ENCODE peak calls at places on chromosome 9, in nine cellular contexts. E is foreskin fibroblast, W is esophagus squamous epithelium, N is astrocyte of the cerebellum, V is psoas muscle, T is BJ, J is PC-3, F is NT2/D1, H is bronchial epithelial cell. G is an unnamed sample.

GRCh38 chr9:96651626-96652025 is 3.5 kb downstream of the PRXL2C start:
- DNase-seq in E (peak; percentile 54), W (no peak), N (peak; percentile 5), V (no peak), T (no peak), J (peak; percentile 61), F (no peak), H (peak; percentile 49), G (no peak)

GRCh38 chr9:70411930-70412677 is 2.4 kb downstream of the KLF9 start:
- DNase-seq in E (peak; percentile 95), W (peak; percentile 6), N (no peak), V (peak; percentile 92), T (no peak), J (no peak), F (no peak), H (peak; percentile 79), G (no peak)

GRCh38 chr9:107733530-107733907 is 243.9 kb upstream of the KLF4 start:
- DNase-seq in E (peak; percentile 82), W (no peak), N (no peak), V (peak; percentile 84), T (no peak), J (no peak), F (no peak), H (no peak), G (no peak)

GRCh38 chr9:93308676-93309075 is 124.7 kb downstream of the WNK2 start:
- DNase-seq in E (no peak), W (no peak), N (no peak), V (no peak), T (no peak), J (no peak), F (no peak), H (no peak), G (no peak)

GRCh38 chr9:109950710-109951443 is 170.9 kb downstream of the PALM2AKAP2 start:
- DNase-seq in E (no peak), W (no peak), N (no peak), V (no peak), T (no peak), J (no peak), F (no peak), H (no peak), G (no peak)

GRCh38 chr9:131289301-131290038 is at the start of gene PLPP7:
- DNase-seq in E (peak; percentile 83), W (no peak), N (peak; percentile 11), V (peak; percentile 96), T (no peak), J (no peak), F (peak; percentile 46), H (no peak), G (no peak)

GRCh38 chr9:114895605-114896004 is 34.8 kb downstream of the TNFSF8 start:
- DNase-seq in E (peak; percentile 76), W (no peak), N (no peak), V (no peak), T (no peak), J (no peak), F (no peak), H (no peak), G (no peak)

GRCh38 chr9:135069556-135070197 is 17.8 kb upstream of the OLFM1 start:
- DNase-seq in E (no peak), W (no peak), N (no peak), V (no peak), T (no peak), J (no peak), F (no peak), H (no peak), G (no peak)

GRCh38 chr9:91386765-91387164 is 25.0 kb upstream of the AUH start:
- DNase-seq in E (no peak), W (no peak), N (no peak), V (no peak), T (no peak), J (no peak), F (no peak), H (no peak), G (no peak)

GRCh38 chr9:92035146-92035545 is 80.1 kb downstream of the SPTLC1 start:
- DNase-seq in E (peak; percentile 72), W (no peak), N (no peak), V (no peak), T (no peak), J (no peak), F (no peak), H (no peak), G (no peak)

GRCh38 chr9:77726289-77726688 is 78.2 kb upstream of the GNA14 start:
- DNase-seq in E (no peak), W (no peak), N (no peak), V (no peak), T (no peak), J (no peak), F (no peak), H (no peak), G (no peak)

GRCh38 chr9:78539904-78540303 is 243.0 kb downstream of the PSAT1 start:
- DNase-seq in E (peak; percentile 84), W (no peak), N (peak; percentile 74), V (peak; percentile 85), T (peak; percentile 73), J (peak; percentile 91), F (no peak), H (no peak), G (peak; percentile 83)

GRCh38 chr9:113250807-113251206 is 24.6 kb downstream of the CDC26 start:
- DNase-seq in E (no peak), W (no peak), N (no peak), V (no peak), T (no peak), J (no peak), F (no peak), H (no peak), G (no peak)

DNA sequence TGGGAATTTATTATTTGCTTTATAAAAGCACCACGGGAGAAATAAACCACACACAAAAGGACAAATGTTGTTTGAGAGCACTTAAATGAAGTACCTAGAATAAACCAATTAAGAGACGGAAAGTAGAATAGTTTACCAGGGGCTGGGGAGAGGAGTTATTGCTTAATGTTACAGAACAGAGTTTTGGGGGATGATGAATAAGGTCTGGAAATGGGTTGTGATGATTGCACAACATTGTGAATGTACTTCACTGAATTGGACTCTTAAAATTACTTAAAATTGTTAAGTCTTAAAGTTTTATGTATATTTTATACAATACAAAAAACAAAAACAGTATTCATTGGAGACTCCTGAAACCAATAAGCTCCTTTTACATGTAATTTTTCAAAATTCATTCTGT is 1.5 kb downstream of the ZBTB43 start:
- DNase-seq in E (peak; percentile 57), W (no peak), N (no peak), V (no peak), T (no peak), J (no peak), F (no peak), H (peak; percentile 59), G (no peak)
- H3K4me3 ChIP-seq in E (peak overlapping the region; percentile 88), W (peak overlapping the region; percentile 93), N (peak overlapping the region; percentile 85), V (peak overlapping the region; percentile 97), T (no peak overlapping the region), J (peak overlapping the region; percentile 96), F (no peak overlapping the region), H (peak overlapping the region; percentile 75), G (peak overlapping the region; percentile 80)

GRCh38 chr9:122228191-122228905 is 409 bp downstream of the LHX6 start:
- DNase-seq in E (peak; percentile 34), W (no peak), N (no peak), V (no peak), T (no peak), J (no peak), F (no peak), H (no peak), G (no peak)
- H3K4me3 ChIP-seq in E (no peak overlapping the region), W (peak overlapping the region; percentile 67), N (peak overlapping the region; percentile 15), V (peak overlapping the region; percentile 64), T (peak overlapping the region; percentile 8), J (peak overlapping the region; percentile 73), F (peak overlapping the region; percentile 42), H (peak overlapping the region; percentile 6), G (peak overlapping the region; percentile 6)

DNA sequence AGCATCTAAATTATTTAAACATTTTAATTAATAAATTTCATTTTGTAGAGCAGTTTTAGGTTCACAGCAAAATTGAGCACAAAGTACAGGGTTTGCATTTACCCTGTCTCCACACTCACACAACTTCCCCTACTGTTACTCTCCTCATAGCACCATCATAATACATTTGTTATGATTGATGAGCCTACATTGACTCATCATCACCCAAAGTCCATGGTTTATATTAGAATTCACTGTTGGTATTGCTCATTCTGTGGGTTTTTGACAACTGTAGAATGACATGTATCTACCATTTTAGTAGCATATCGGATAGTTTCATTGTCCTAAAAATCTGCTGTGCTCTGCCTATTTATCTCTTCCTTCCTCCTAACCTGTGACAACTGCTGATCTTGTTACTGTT is 411.1 kb upstream of the MPDZ start:
- DNase-seq in E (peak; percentile 18), W (no peak), N (no peak), V (no peak), T (no peak), J (peak; percentile 80), F (no peak), H (peak; percentile 73), G (no peak)
- H3K4me3 ChIP-seq in E (no peak overlapping the region), W (no peak overlapping the region), N (no peak overlapping the region), V (no peak overlapping the region), T (no peak overlapping the region), J (no peak overlapping the region), F (peak overlapping the region; percentile 4), H (no peak overlapping the region), G (no peak overlapping the region)

DNA sequence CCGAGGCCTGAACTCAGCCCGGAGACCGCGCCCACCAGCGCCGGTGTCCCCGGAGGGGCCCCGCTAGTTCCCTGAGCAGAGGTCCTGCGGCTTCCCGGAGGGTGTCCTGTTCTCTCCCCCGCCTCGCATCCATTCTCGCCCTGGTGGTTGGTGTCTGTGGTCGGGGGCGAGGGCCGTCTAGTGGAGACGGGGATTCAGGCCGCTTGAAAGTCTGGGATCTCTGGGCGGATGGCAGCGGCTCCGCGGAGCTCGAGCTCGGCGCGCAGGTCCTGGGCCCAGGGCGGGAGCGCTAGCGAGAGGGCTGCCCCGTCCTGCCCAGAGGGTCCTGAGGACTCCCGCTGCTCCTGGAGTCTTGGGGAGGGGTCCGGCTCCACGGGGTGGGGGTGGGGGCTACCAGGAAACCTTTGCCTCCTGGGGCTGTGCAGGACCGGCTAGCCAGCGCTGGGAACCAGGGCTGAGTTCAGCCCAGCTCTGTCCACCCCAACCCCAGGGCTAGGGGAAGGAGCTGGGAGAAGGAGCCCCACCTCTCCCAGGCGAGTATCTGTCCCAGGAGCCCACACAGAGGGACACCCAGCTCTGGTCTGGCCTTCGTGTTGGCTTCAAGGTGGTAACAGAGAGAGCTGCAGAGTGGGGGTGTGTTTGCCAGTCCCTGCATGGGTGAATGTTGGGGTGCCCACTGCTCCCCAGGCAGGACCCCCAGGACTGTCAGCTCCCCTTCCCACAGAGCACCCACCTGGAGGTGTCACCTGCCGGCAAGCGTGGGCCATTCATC is 4.0 kb downstream of the TOR4A start:
- DNase-seq in E (no peak), W (no peak), N (no peak), V (no peak), T (no peak), J (no peak), F (no peak), H (no peak), G (no peak)
- H3K4me3 ChIP-seq in E (no peak overlapping the region), W (peak overlapping the region; percentile 48), N (no peak overlapping the region), V (peak overlapping the region; percentile 18), T (no peak overlapping the region), J (no peak overlapping the region), F (peak overlapping the region; percentile 69), H (no peak overlapping the region), G (no peak overlapping the region)

G was measured in epithelial cell of proximal tubule.